ENCODE peak calls at places on chromosomes 6 and 20, in nine cellular contexts. N is RWPE2, Z is keratinocyte, P is endodermal cell, V is retina, J is pons, R is KBM-7, Y is IMR-90, M is frontal cortex. G is an unnamed sample.

GRCh38 chr20:32356935-32357868 is 929 bp upstream of the ASXL1 start:
- DNase-seq in Y (peak; percentile 50), V (no peak), Z (no peak), R (peak; percentile 41), N (peak; percentile 70), P (no peak), J (peak; percentile 22), M (no peak), G (no peak)

GRCh38 chr20:8608470-8608869 is 460.4 kb upstream of the PLCB4 start:
- DNase-seq in Y (no peak), M (no peak), V (no peak), P (no peak), N (no peak), R (no peak), J (no peak), Z (no peak), G (no peak)

GRCh38 chr6:45814772-45815171 is 200.9 kb downstream of the CLIC5 start:
- DNase-seq in M (no peak), P (no peak), Y (no peak), R (no peak), Z (no peak), V (no peak), N (no peak), J (no peak), G (no peak)

GRCh38 chr6:186221-186965 is 105.9 kb upstream of the DUSP22 start:
- DNase-seq in Y (peak; percentile 39), Z (no peak), V (no peak), J (no peak), N (no peak), P (no peak), R (no peak), M (no peak), G (no peak)

GRCh38 chr6:94349227-94349626 is 929.9 kb upstream of the EPHA7 start:
- DNase-seq in P (no peak), M (no peak), R (no peak), Y (no peak), N (no peak), J (no peak), V (no peak), Z (no peak), G (no peak)

GRCh38 chr6:16961577-16961976 is 140.3 kb upstream of the STMND1 start:
- DNase-seq in Y (peak; percentile 45), V (no peak), Z (no peak), J (no peak), P (no peak), N (no peak), R (no peak), M (no peak), G (no peak)

GRCh38 chr6:44051516-44051915 is 75.7 kb downstream of the MRPL14 start:
- DNase-seq in R (no peak), Y (peak; percentile 90), N (no peak), M (no peak), J (no peak), V (no peak), P (no peak), Z (no peak), G (no peak)

GRCh38 chr6:33073431-33073871 is at the start of gene HLA-DPA1:
- DNase-seq in Y (peak; percentile 11), N (no peak), J (peak; percentile 82), M (no peak), P (peak; percentile 66), R (peak; percentile 74), Z (no peak), V (no peak), G (no peak)

GRCh38 chr6:158536084-158536890 is 23.6 kb upstream of the TMEM181 start:
- DNase-seq in R (peak; percentile 82), Y (peak; percentile 65), P (peak; percentile 95), Z (no peak), N (no peak), V (peak; percentile 88), M (peak; percentile 74), J (no peak), G (peak; percentile 16)

GRCh38 chr6:154479388-154480143 is 30.9 kb downstream of the CNKSR3 start:
- DNase-seq in P (no peak), Y (peak; percentile 67), Z (no peak), M (no peak), R (no peak), V (no peak), N (no peak), J (no peak), G (no peak)

GRCh38 chr6:7421066-7421465 is 31.5 kb downstream of the RIOK1 start:
- DNase-seq in M (no peak), N (no peak), V (no peak), Y (no peak), R (no peak), J (no peak), P (no peak), Z (no peak), G (no peak)

GRCh38 chr6:103893082-103893481 is 966.6 kb downstream of the HACE1 start:
- DNase-seq in J (no peak), M (no peak), Z (no peak), P (no peak), Y (no peak), R (no peak), N (no peak), V (no peak), G (no peak)

GRCh38 chr6:30344868-30345671 is at the start of gene RPP21:
- DNase-seq in V (peak; percentile 95), J (peak; percentile 77), N (peak; percentile 85), P (peak; percentile 96), Z (no peak), M (peak; percentile 95), R (peak; percentile 81), Y (peak; percentile 70), G (peak; percentile 59)

GRCh38 chr6:89797317-89797716 is 22.3 kb downstream of the MDN1 start:
- DNase-seq in Y (peak; percentile 74), R (no peak), N (no peak), P (no peak), M (no peak), Z (no peak), J (no peak), V (no peak), G (no peak)

GRCh38 chr6:27839303-27840081 is 72.7 kb downstream of the OR2B2 start:
- DNase-seq in N (no peak), P (peak; percentile 70), R (peak; percentile 66), M (no peak), J (peak; percentile 28), V (peak; percentile 68), Y (peak; percentile 90), Z (no peak), G (no peak)

GRCh38 chr20:50513169-50514034 is 3.2 kb downstream of the PTPN1 start:
- DNase-seq in J (peak; percentile 68), P (no peak), Y (peak; percentile 80), V (no peak), R (no peak), M (no peak), N (no peak), Z (no peak), G (no peak)

GRCh38 chr6:69835414-69836179 is 30.8 kb upstream of the COL19A1 start:
- DNase-seq in Y (peak; percentile 76), N (no peak), M (peak; percentile 9), V (peak; percentile 23), Z (no peak), P (peak; percentile 54), R (peak; percentile 43), J (peak; percentile 72), G (peak; percentile 21)

GRCh38 chr6:43744931-43745727 is 24.9 kb upstream of the VEGFA start:
- DNase-seq in V (no peak), P (peak; percentile 40), Z (no peak), N (peak; percentile 30), R (no peak), M (no peak), J (no peak), Y (no peak), G (no peak)

GRCh38 chr20:5535211-5535756 is 214.9 kb upstream of the SHLD1 start:
- DNase-seq in M (no peak), N (no peak), Y (peak; percentile 98), Z (no peak), R (peak; percentile 76), P (no peak), V (no peak), J (peak; percentile 57), G (no peak)

GRCh38 chr20:48879609-48880008 is 41.9 kb upstream of the ARFGEF2 start:
- DNase-seq in V (no peak), P (no peak), J (no peak), R (no peak), Y (no peak), Z (no peak), M (no peak), N (peak; percentile 60), G (no peak)

GRCh38 chr20:1920252-1920651 is 25.0 kb downstream of the SIRPA start:
- DNase-seq in R (no peak), V (no peak), P (no peak), J (no peak), M (no peak), Y (no peak), N (no peak), Z (no peak), G (no peak)

GRCh38 chr20:61800359-61801064 is 265.2 kb downstream of the TAF4 start:
- DNase-seq in R (no peak), M (no peak), P (no peak), V (no peak), J (no peak), N (no peak), Y (no peak), Z (no peak), G (no peak)

GRCh38 chr6:149855040-149855654 is 9.0 kb downstream of the LRP11 start:
- DNase-seq in J (no peak), N (peak; percentile 89), V (no peak), P (no peak), M (no peak), Y (peak; percentile 94), R (no peak), Z (no peak), G (no peak)

GRCh38 chr6:136351518-136352106 is 62.0 kb upstream of the BCLAF1 start:
- DNase-seq in N (no peak), M (no peak), P (peak; percentile 70), J (no peak), Z (no peak), V (no peak), Y (no peak), R (no peak), G (peak; percentile 51)

GRCh38 chr20:36093025-36093803 is 61.3 kb upstream of the EPB41L1 start:
- DNase-seq in Y (no peak), P (no peak), V (peak; percentile 80), J (no peak), R (peak; percentile 49), N (peak; percentile 92), Z (no peak), M (peak; percentile 46), G (no peak)

GRCh38 chr6:43740321-43740960 is 29.6 kb upstream of the VEGFA start:
- DNase-seq in M (no peak), P (peak; percentile 57), Z (no peak), N (peak; percentile 34), V (no peak), J (no peak), Y (no peak), R (no peak), G (no peak)